ENCODE peak calls at places on chromosome 13, in nine cellular contexts. Y is PC-3, M is GM23338, C is OCI-LY7, W is HCT116, R is hepatocyte, G is neural progenitor cell, P is SK-N-SH, T is MM.1S. E is an unnamed sample.

GRCh38 chr13:99859178-99860177 is 112.1 kb downstream of the ZIC5 start:
- DNase-seq in M (no peak), Y (no peak), P (no peak), W (no peak), G (peak), T (peak), R (no peak), C (no peak), E (no peak)

GRCh38 chr13:110425444-110425780 is 118.3 kb downstream of the COL4A2 start:
- DNase-seq in M (no peak), T (no peak), G (no peak), W (no peak), P (no peak), Y (no peak), R (no peak), C (no peak), E (no peak)

GRCh38 chr13:109151696-109152095 is 522.3 kb downstream of the MYO16 start:
- DNase-seq in C (no peak), M (no peak), R (no peak), Y (no peak), T (no peak), W (no peak), P (no peak), G (no peak), E (no peak)

GRCh38 chr13:97223711-97224461 is 1.8 kb downstream of the MBNL2 start:
- DNase-seq in M (peak), R (peak), C (peak), T (peak), Y (peak), W (peak), G (peak), P (no peak), E (peak)

GRCh38 chr13:110394371-110394841 is 87.3 kb downstream of the COL4A2 start:
- DNase-seq in R (no peak), C (no peak), P (no peak), Y (no peak), W (no peak), G (no peak), M (no peak), T (no peak), E (no peak)

GRCh38 chr13:53012707-53013106 is 15.9 kb upstream of the OLFM4 start:
- DNase-seq in P (no peak), G (no peak), W (no peak), M (no peak), R (no peak), C (peak), T (peak), Y (no peak), E (no peak)

GRCh38 chr13:98324105-98324504 is 147.0 kb upstream of the RNF113B start:
- DNase-seq in P (no peak), C (no peak), Y (no peak), T (no peak), M (no peak), G (no peak), R (no peak), W (no peak), E (peak)

GRCh38 chr13:33125821-33126570 is 109.8 kb downstream of the KL start:
- DNase-seq in P (no peak), T (no peak), W (peak), M (peak), Y (peak), C (no peak), G (peak), R (peak), E (peak)

GRCh38 chr13:42215578-42216421 is 56.2 kb upstream of the AKAP11 start:
- DNase-seq in M (peak), Y (peak), P (peak), C (peak), W (peak), G (peak), R (peak), T (peak), E (peak)

GRCh38 chr13:46475586-46475991 is 77.4 kb upstream of the LRCH1 start:
- DNase-seq in G (no peak), C (no peak), R (no peak), W (no peak), Y (peak), T (no peak), M (no peak), P (no peak), E (peak)

GRCh38 chr13:94607939-94608338 is 6.3 kb downstream of the GPR180 start:
- DNase-seq in M (no peak), R (no peak), T (no peak), P (no peak), W (no peak), G (no peak), C (no peak), Y (no peak), E (no peak)

GRCh38 chr13:30569901-30570576 is 47.7 kb upstream of the USPL1 start:
- DNase-seq in P (no peak), M (peak), Y (peak), G (no peak), T (no peak), R (peak), W (peak), C (no peak), E (peak)

GRCh38 chr13:33249066-33249465 is 36.5 kb downstream of the STARD13 start:
- DNase-seq in Y (peak), M (no peak), P (no peak), R (no peak), G (no peak), T (no peak), W (peak), C (no peak), E (peak)

GRCh38 chr13:67230774-67231480 is 791 bp upstream of the PCDH9 start:
- DNase-seq in G (peak), M (peak), Y (peak), T (peak), R (peak), P (peak), C (peak), W (no peak), E (peak)

GRCh38 chr13:65856464-65856863 is 1373.7 kb downstream of the PCDH9 start:
- DNase-seq in G (no peak), Y (no peak), P (no peak), T (no peak), C (no peak), M (no peak), W (no peak), R (peak), E (peak)

GRCh38 chr13:91572944-91573535 is 174.6 kb downstream of the GPC5 start:
- DNase-seq in W (no peak), M (no peak), T (no peak), G (no peak), C (no peak), R (no peak), P (no peak), Y (peak), E (no peak)

GRCh38 chr13:98370806-98371553 is 193.9 kb upstream of the RNF113B start:
- DNase-seq in G (no peak), T (no peak), C (no peak), W (no peak), Y (no peak), R (peak), P (no peak), M (no peak), E (peak)

GRCh38 chr13:36788276-36788675 is 30.7 kb upstream of the RFXAP start:
- DNase-seq in R (no peak), C (no peak), P (no peak), G (no peak), T (no peak), M (no peak), Y (peak), W (no peak), E (peak)

GRCh38 chr13:75771818-75772217 is 135.7 kb downstream of the LMO7 start:
- DNase-seq in M (no peak), Y (peak), T (no peak), P (no peak), W (peak), G (no peak), C (no peak), R (no peak), E (peak)

GRCh38 chr13:26663801-26664200 is 96.8 kb downstream of the GPR12 start:
- DNase-seq in Y (peak), P (no peak), R (no peak), M (no peak), T (peak), C (peak), W (no peak), G (no peak), E (no peak)

DNA sequence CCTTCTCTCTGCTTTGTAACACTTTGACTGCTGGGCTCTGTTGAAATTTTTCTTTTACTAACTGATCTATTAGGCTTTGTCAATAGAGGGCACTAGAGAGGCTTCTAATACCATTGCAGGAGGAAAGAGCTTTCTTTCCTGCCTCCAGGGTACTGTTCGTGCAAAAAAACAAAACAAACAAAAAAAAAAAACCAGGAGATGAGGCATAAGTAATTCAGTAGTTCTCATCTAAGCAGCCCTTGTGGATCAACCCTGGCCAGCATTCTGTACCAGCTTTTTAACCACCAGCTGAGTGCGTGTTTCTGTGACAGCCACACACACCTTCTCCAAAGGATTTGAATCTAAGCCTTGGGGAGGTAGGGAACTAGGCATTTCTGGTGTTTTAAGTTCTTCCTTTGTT is 1707.6 kb upstream of the SLC10A2 start:
- DNase-seq in W (peak), T (peak), G (peak), P (peak), R (peak), C (peak), M (peak), Y (peak), E (peak)
- H3K4me3 ChIP-seq in W (no peak), T (no peak), G (no peak), P (no peak), R (no peak), C (no peak), M (no peak), Y (no peak), E (no peak)

GRCh38 chr13:103078145-103078544 is 11.9 kb upstream of the SLC10A2 start:
- DNase-seq in R (no peak), Y (no peak), M (no peak), G (no peak), W (no peak), T (peak), C (no peak), P (no peak), E (no peak)
- TF ChIP-seq EZH2phosphoT487 in R (no peak), Y (no peak), M (no peak), G (no peak), W (no peak), T (no peak), C (no peak), P (no peak), E (no peak)

GRCh38 chr13:51243227-51243626 is 21.0 kb downstream of the FAM124A start:
- DNase-seq in G (peak), T (no peak), Y (no peak), P (no peak), R (no peak), W (no peak), M (peak), C (no peak), E (no peak)
- H3K4me3 ChIP-seq in G (no peak), T (no peak), Y (no peak), P (no peak), R (no peak), W (no peak), M (peak), C (no peak), E (no peak)

DNA sequence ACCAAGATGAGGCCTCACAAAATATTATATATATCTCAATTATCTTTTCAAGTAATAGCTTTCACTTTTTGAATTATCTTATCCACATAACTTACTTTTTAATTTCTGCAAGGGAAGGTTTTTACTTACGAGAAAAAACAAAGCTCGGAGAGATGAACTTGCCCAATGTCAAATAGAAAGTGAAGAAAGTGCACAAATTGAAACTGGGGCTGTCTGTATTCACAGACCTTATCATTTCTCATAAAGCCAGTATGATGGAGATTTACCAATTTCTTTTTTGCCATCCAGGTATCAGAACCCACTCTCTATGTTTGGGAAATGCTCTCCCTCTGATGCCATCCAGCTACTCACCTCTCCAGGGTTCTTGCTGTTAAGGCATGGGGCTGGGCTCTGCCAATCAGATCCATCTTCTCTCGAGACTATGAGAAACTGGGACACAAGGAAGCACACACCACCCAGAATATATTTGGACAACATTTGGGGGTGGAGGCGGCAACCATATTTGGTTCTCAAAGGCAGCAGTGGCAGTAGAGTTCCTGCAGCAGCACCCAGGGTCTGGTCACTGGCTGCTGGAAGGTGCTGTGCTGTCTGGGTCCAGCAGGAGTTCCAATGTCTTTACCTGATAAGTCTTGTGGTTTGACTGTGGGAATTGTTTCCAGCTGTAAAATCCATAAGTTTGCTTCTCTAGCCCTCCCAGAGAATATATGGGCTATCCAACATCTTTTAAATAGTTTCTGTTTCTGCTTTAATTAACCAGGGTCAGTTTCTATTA is 45.8 kb upstream of the SCEL start:
- DNase-seq in P (no peak), Y (peak), C (no peak), W (no peak), M (peak), T (no peak), R (no peak), G (no peak), E (no peak)
- TF ChIP-seq EZH2phosphoT487 in P (no peak), Y (no peak), C (no peak), W (no peak), M (no peak), T (no peak), R (no peak), G (no peak), E (no peak)

GRCh38 chr13:20719783-20720182 is 16.3 kb downstream of the IL17D start:
- DNase-seq in P (no peak), T (no peak), C (no peak), W (no peak), G (no peak), Y (no peak), R (no peak), M (no peak), E (no peak)

GRCh38 chr13:20720499-20720898 is 17.0 kb downstream of the IL17D start:
- DNase-seq in M (no peak), C (no peak), Y (no peak), T (no peak), R (no peak), G (no peak), W (no peak), P (no peak), E (no peak)

GRCh38 chr13:20721454-20722357 is 18.2 kb downstream of the IL17D start:
- DNase-seq in T (no peak), C (no peak), Y (peak), R (peak), M (peak), P (peak), G (peak), W (no peak), E (peak)

GRCh38 chr13:20718958-20719566 is 15.6 kb downstream of the IL17D start:
- DNase-seq in R (no peak), P (no peak), W (no peak), G (no peak), M (no peak), Y (no peak), T (no peak), C (no peak), E (no peak)

DNA sequence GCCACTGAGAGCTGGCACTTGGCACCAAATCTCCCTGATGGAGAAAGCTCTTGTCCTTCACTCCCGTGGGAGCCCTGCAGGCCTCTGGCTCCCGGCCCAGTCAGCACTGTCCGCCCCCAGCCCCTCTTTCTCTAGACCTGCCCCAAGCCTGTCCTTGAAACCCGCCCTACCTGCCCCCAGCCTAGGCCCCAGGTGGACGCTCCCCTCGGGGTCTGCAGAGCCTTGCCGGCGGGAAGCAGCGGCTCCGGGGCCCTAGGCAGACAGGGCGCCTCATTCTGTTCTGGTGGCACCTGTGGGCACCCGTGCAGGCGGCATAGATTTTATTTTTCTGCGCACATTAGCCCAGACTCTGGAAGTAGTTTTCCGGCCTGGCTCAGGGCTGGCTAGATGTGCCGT is 17.6 kb downstream of the IL17D start:
- DNase-seq in T (no peak), W (no peak), P (no peak), G (no peak), R (no peak), C (no peak), M (no peak), Y (no peak), E (no peak)
- H3K4me3 ChIP-seq in T (no peak), W (no peak), P (no peak), G (peak), R (no peak), C (no peak), M (peak), Y (no peak), E (no peak)

GRCh38 chr13:113178070-113178895 is 19.8 kb downstream of the PROZ start:
- DNase-seq in T (no peak), P (peak), R (no peak), W (no peak), G (no peak), M (no peak), Y (peak), C (no peak), E (peak)
- TF ChIP-seq EZH2phosphoT487 in T (no peak), P (no peak), R (no peak), W (no peak), G (no peak), M (no peak), Y (no peak), C (no peak), E (no peak)

GRCh38 chr13:107866007-107866665 is 349.2 kb downstream of the LIG4 start:
- DNase-seq in Y (peak), G (peak), R (peak), C (no peak), W (no peak), T (no peak), P (peak), M (peak), E (peak)
- H3K4me3 ChIP-seq in Y (peak), G (peak), R (peak), C (no peak), W (no peak), T (no peak), P (peak), M (peak), E (peak)

E was measured in GM23248.